ENCODE peak calls at places on chromosomes 1 and 21, in eight cellular contexts. B is brain microvascular endothelial cell, O is ovary, H is transverse colon, V is uterus, L is PC-9, C is neural progenitor cell, M is left ventricle myocardium inferior. S is an unnamed sample. For H3K36me3, the result is how much of the 10 kb centered on the place peaks cover.

GRCh38 chr1:94903318-94904009 is 23.4 kb downstream of the CNN3 start:
- DNase-seq in V (no peak), M (no peak), H (no peak), B (no peak), O (no peak), L (no peak), C (no peak), S (no peak)

GRCh38 chr1:166869318-166870099 is 6.6 kb downstream of the TADA1 start:
- DNase-seq in H (no peak), C (no peak), B (no peak), V (no peak), M (no peak), L (no peak), O (no peak), S (no peak)

GRCh38 chr1:211323156-211324063 is 3.2 kb upstream of the TRAF5 start:
- DNase-seq in H (peak), O (no peak), B (peak), V (peak), C (peak), L (peak), M (no peak), S (peak)

GRCh38 chr1:6601865-6602668 is 602 bp downstream of the KLHL21 start:
- DNase-seq in H (peak), O (peak), B (no peak), C (peak), L (peak), V (peak), M (peak), S (no peak)

GRCh38 chr21:42102946-42103345 is 31.8 kb downstream of the UMODL1 start:
- DNase-seq in M (no peak), B (no peak), L (no peak), V (no peak), O (no peak), C (no peak), H (no peak), S (no peak)

GRCh38 chr21:45709127-45709526 is 65.6 kb downstream of the PCBP3 start:
- DNase-seq in M (no peak), H (no peak), L (no peak), B (no peak), C (no peak), O (no peak), V (no peak), S (no peak)

GRCh38 chr1:4221107-4221506 is 321.0 kb upstream of the C1orf174 start:
- DNase-seq in M (no peak), B (no peak), V (no peak), H (no peak), C (no peak), O (no peak), L (no peak), S (no peak)

GRCh38 chr1:115373305-115373704 is 35.3 kb upstream of the NGF start:
- DNase-seq in L (peak), V (no peak), C (no peak), O (no peak), B (peak), M (no peak), H (no peak), S (no peak)

GRCh38 chr1:77313491-77313890 is 31.7 kb downstream of the AK5 start:
- DNase-seq in O (no peak), V (no peak), H (no peak), L (no peak), M (no peak), C (peak), B (no peak), S (peak)

GRCh38 chr1:90710579-90711536 is 6.2 kb downstream of the BARHL2 start:
- DNase-seq in M (no peak), C (peak), B (no peak), V (no peak), H (no peak), O (no peak), L (no peak), S (no peak)
- H3K4me3 ChIP-seq in M (no peak), C (no peak), B (no peak), V (no peak), H (no peak), O (no peak), L (no peak), S (no peak)

GRCh38 chr1:86950712-86951111 is 36.3 kb downstream of the HS2ST1 start:
- DNase-seq in C (no peak), B (no peak), O (no peak), V (no peak), H (no peak), L (no peak), M (no peak), S (no peak)
- TF ChIP-seq CTCF in C (no peak), B (no peak), O (no peak), V (no peak), H (no peak), L (no peak), M (no peak), S (no peak)

DNA sequence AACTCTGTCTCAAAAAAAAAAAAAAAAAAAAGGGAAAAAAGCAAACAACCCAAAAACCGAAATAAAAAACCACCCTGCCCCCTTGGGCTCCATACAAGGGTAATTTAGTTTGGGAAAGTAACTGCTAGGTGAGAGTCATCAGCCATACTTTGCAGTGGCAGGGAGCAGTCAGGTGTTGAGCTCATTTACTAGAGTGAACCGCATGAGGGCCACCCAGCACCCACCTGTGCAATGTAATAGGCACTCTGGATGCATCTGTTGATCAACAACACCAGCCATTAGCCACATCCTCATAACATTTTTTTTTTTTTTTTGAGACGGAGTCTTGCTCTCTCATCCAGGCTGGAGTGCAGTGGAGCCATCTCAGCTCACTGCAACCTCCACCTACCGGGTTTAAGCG is 9.1 kb downstream of the INAVA start:
- DNase-seq in C (no peak), O (no peak), B (no peak), L (no peak), H (no peak), V (no peak), M (no peak), S (no peak)
- H3K36me3 ChIP-seq in C (under half), O (under half), B (under half), L (under half), H (under half), V (under half), M (under half), S (under half)

GRCh38 chr1:230066036-230066435 is 1.0 kb upstream of the GALNT2 start:
- DNase-seq in V (no peak), L (no peak), H (no peak), C (no peak), M (no peak), B (no peak), O (no peak), S (no peak)

GRCh38 chr1:230067441-230067870 is 418 bp downstream of the GALNT2 start:
- DNase-seq in B (no peak), H (peak), C (peak), L (peak), V (peak), M (no peak), O (peak), S (no peak)

GRCh38 chr1:230068952-230069684 is 2.1 kb downstream of the GALNT2 start:
- DNase-seq in O (no peak), V (no peak), B (no peak), H (peak), M (no peak), L (no peak), C (peak), S (peak)

GRCh38 chr1:230067871-230068814 is 1.1 kb downstream of the GALNT2 start:
- DNase-seq in V (no peak), H (peak), C (peak), B (no peak), M (peak), L (peak), O (peak), S (peak)

GRCh38 chr1:230066466-230067404 is at the start of gene GALNT2:
- DNase-seq in M (peak), O (peak), C (peak), L (peak), V (peak), H (peak), B (peak), S (peak)
- H3K4me3 ChIP-seq in M (peak), O (peak), C (peak), L (peak), V (peak), H (peak), B (peak), S (peak)

DNA sequence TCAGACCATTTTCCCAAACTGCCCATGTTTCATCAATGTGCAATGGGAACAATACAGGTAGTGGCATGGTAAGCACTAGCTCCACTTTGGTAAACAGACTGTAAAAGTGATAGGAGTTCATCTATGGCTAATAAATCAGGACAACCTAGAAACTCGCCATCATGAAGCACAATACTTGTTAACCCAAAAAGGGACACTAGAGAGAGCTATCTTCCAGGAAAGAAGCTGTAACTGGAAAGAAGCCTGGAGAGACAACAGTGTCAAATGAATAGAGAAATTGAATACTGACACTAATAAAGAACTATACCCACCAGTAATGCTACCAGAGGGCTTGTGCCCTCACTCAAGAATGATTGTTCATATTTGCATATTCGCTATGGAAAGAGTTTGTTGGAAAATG is 164.7 kb upstream of the RGS18 start:
- DNase-seq in V (no peak), B (no peak), H (no peak), L (no peak), C (peak), M (no peak), O (no peak), S (peak)
- TF ChIP-seq CTCF in V (no peak), B (peak), H (no peak), L (no peak), C (peak), M (peak), O (no peak), S (no peak)

DNA sequence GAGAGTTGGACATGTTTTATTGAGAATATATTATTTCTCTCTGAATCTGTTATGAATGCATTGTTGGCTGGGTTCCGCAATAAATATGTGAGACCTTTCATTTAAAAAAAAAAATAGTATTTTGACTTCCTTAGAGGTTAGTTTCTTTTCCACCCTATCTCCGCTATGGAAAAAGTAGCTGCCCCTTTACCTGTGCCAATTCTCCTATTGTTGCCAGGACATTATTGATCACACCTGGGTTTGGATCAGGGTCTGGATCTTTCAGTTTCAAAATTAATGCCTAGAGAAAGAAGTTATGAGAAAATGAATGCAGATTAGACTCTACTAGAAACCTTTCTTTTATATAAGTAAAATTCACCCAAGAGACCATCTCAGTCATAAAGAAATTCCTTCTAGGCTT is 29.1 kb downstream of the MTOR start:
- DNase-seq in M (no peak), C (no peak), L (no peak), H (no peak), V (no peak), O (no peak), B (no peak), S (no peak)
- H3K36me3 ChIP-seq in M (half or more), C (under half), L (under half), H (under half), V (under half), O (under half), B (half or more), S (half or more)

GRCh38 chr1:14111121-14111520 is 411.1 kb downstream of the PRDM2 start:
- DNase-seq in C (no peak), V (no peak), B (no peak), O (no peak), H (no peak), M (no peak), L (no peak), S (no peak)

GRCh38 chr1:14108356-14109275 is 408.6 kb downstream of the PRDM2 start:
- DNase-seq in O (no peak), B (no peak), M (no peak), C (no peak), V (no peak), L (no peak), H (no peak), S (no peak)

GRCh38 chr1:14110040-14110439 is 410.1 kb downstream of the PRDM2 start:
- DNase-seq in V (no peak), B (no peak), C (no peak), O (no peak), L (no peak), H (no peak), M (no peak), S (no peak)

GRCh38 chr1:14106679-14107313 is 406.8 kb downstream of the PRDM2 start:
- DNase-seq in O (no peak), L (no peak), V (no peak), H (no peak), M (no peak), B (no peak), C (no peak), S (no peak)

DNA sequence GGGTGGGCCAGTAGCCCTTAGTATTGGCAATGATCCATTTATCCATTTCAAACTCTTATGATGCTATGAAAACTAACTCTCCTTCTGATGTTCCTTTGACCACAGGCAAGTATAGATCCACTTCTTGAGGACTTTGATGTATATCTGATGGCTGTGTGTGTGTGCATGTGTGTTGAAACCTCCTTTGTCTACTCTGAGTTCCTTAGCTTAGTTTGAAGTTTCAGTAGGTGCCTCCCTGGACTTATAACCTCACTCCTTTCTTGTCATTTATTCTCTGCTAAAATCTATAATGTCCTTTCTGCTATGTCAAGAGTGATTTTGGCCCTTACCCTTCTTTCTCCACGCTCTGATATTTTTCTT is 409.3 kb downstream of the PRDM2 start:
- DNase-seq in O (no peak), B (no peak), M (no peak), C (no peak), L (no peak), V (no peak), H (no peak), S (no peak)
- H3K4me3 ChIP-seq in O (no peak), B (no peak), M (no peak), C (no peak), L (no peak), V (no peak), H (no peak), S (no peak)

S was measured in OCI-LY7.